ENCODE peak calls at places on chromosomes 13 and 19, in seven cellular contexts. One of them, this sample, is unnamed.

GRCh38 chr19:55913643-55914268 is 18.4 kb downstream of the NLRP13 start:
- DNase-seq in NCI-H2081: no peak
- DNase-seq in NCI-H146: no peak
- DNase-seq in stimulated activated CD4-positive, alpha-beta T cell treated with anti-CD3 and anti-CD28 coated beads, Interleukin-15, amount 100 ng/mL, for 1 hour: no peak
- DNase-seq in T1000: no peak
- DNase-seq in activated CD4-positive, CD25-positive, alpha-beta regulatory T cell treated with anti-CD3 and anti-CD28 coated beads, Interleukin-2, amount 50 U/mL, for 16 hours: no peak
- DNase-seq in naive B cell: no peak
- DNase-seq in this sample: no peak

GRCh38 chr19:1122972-1123363 is 19.2 kb downstream of the GPX4 start:
- DNase-seq in NCI-H2081: no peak
- DNase-seq in NCI-H146: no peak
- DNase-seq in stimulated activated CD4-positive, alpha-beta T cell treated with anti-CD3 and anti-CD28 coated beads, Interleukin-15, amount 100 ng/mL, for 1 hour: no peak
- DNase-seq in T1000: peak; percentile 93
- DNase-seq in activated CD4-positive, CD25-positive, alpha-beta regulatory T cell treated with anti-CD3 and anti-CD28 coated beads, Interleukin-2, amount 50 U/mL, for 16 hours: no peak
- DNase-seq in naive B cell: no peak
- DNase-seq in this sample: no peak

GRCh38 chr13:38301236-38301635 is 48.4 kb upstream of the UFM1 start:
- DNase-seq in NCI-H2081: no peak
- DNase-seq in NCI-H146: no peak
- DNase-seq in stimulated activated CD4-positive, alpha-beta T cell treated with anti-CD3 and anti-CD28 coated beads, Interleukin-15, amount 100 ng/mL, for 1 hour: no peak
- DNase-seq in T1000: no peak
- DNase-seq in activated CD4-positive, CD25-positive, alpha-beta regulatory T cell treated with anti-CD3 and anti-CD28 coated beads, Interleukin-2, amount 50 U/mL, for 16 hours: no peak
- DNase-seq in naive B cell: no peak
- DNase-seq in this sample: no peak

GRCh38 chr13:67148219-67148583 is 81.9 kb downstream of the PCDH9 start:
- DNase-seq in NCI-H2081: no peak
- DNase-seq in NCI-H146: no peak
- DNase-seq in stimulated activated CD4-positive, alpha-beta T cell treated with anti-CD3 and anti-CD28 coated beads, Interleukin-15, amount 100 ng/mL, for 1 hour: no peak
- DNase-seq in T1000: no peak
- DNase-seq in activated CD4-positive, CD25-positive, alpha-beta regulatory T cell treated with anti-CD3 and anti-CD28 coated beads, Interleukin-2, amount 50 U/mL, for 16 hours: no peak
- DNase-seq in naive B cell: no peak
- DNase-seq in this sample: no peak

GRCh38 chr13:49220035-49220855 is at the start of gene MLNR:
- DNase-seq in NCI-H2081: peak; percentile 1
- DNase-seq in NCI-H146: peak; percentile 57
- DNase-seq in stimulated activated CD4-positive, alpha-beta T cell treated with anti-CD3 and anti-CD28 coated beads, Interleukin-15, amount 100 ng/mL, for 1 hour: no peak
- DNase-seq in T1000: no peak
- DNase-seq in activated CD4-positive, CD25-positive, alpha-beta regulatory T cell treated with anti-CD3 and anti-CD28 coated beads, Interleukin-2, amount 50 U/mL, for 16 hours: no peak
- DNase-seq in naive B cell: peak; percentile 37
- DNase-seq in this sample: no peak

GRCh38 chr19:35211545-35212230 is 16.9 kb downstream of the FAM187B start:
- DNase-seq in NCI-H2081: no peak
- DNase-seq in NCI-H146: no peak
- DNase-seq in stimulated activated CD4-positive, alpha-beta T cell treated with anti-CD3 and anti-CD28 coated beads, Interleukin-15, amount 100 ng/mL, for 1 hour: no peak
- DNase-seq in T1000: no peak
- DNase-seq in activated CD4-positive, CD25-positive, alpha-beta regulatory T cell treated with anti-CD3 and anti-CD28 coated beads, Interleukin-2, amount 50 U/mL, for 16 hours: peak; percentile 60
- DNase-seq in naive B cell: peak; percentile 85
- DNase-seq in this sample: no peak

GRCh38 chr19:6811906-6812305 is 39.4 kb downstream of the VAV1 start:
- DNase-seq in NCI-H2081: no peak
- DNase-seq in NCI-H146: no peak
- DNase-seq in stimulated activated CD4-positive, alpha-beta T cell treated with anti-CD3 and anti-CD28 coated beads, Interleukin-15, amount 100 ng/mL, for 1 hour: no peak
- DNase-seq in T1000: no peak
- DNase-seq in activated CD4-positive, CD25-positive, alpha-beta regulatory T cell treated with anti-CD3 and anti-CD28 coated beads, Interleukin-2, amount 50 U/mL, for 16 hours: no peak
- DNase-seq in naive B cell: no peak
- DNase-seq in this sample: no peak

GRCh38 chr13:43205421-43205820 is 182.0 kb downstream of the DNAJC15 start:
- DNase-seq in NCI-H2081: no peak
- DNase-seq in NCI-H146: no peak
- DNase-seq in stimulated activated CD4-positive, alpha-beta T cell treated with anti-CD3 and anti-CD28 coated beads, Interleukin-15, amount 100 ng/mL, for 1 hour: no peak
- DNase-seq in T1000: no peak
- DNase-seq in activated CD4-positive, CD25-positive, alpha-beta regulatory T cell treated with anti-CD3 and anti-CD28 coated beads, Interleukin-2, amount 50 U/mL, for 16 hours: no peak
- DNase-seq in naive B cell: no peak
- DNase-seq in this sample: no peak

GRCh38 chr13:39930544-39931444 is 275.3 kb downstream of the COG6 start:
- DNase-seq in NCI-H2081: no peak
- DNase-seq in NCI-H146: no peak
- DNase-seq in stimulated activated CD4-positive, alpha-beta T cell treated with anti-CD3 and anti-CD28 coated beads, Interleukin-15, amount 100 ng/mL, for 1 hour: no peak
- DNase-seq in T1000: no peak
- DNase-seq in activated CD4-positive, CD25-positive, alpha-beta regulatory T cell treated with anti-CD3 and anti-CD28 coated beads, Interleukin-2, amount 50 U/mL, for 16 hours: no peak
- DNase-seq in naive B cell: no peak
- DNase-seq in this sample: no peak

GRCh38 chr13:40287428-40287827 is 379.0 kb downstream of the FOXO1 start:
- DNase-seq in NCI-H2081: no peak
- DNase-seq in NCI-H146: no peak
- DNase-seq in stimulated activated CD4-positive, alpha-beta T cell treated with anti-CD3 and anti-CD28 coated beads, Interleukin-15, amount 100 ng/mL, for 1 hour: no peak
- DNase-seq in T1000: no peak
- DNase-seq in activated CD4-positive, CD25-positive, alpha-beta regulatory T cell treated with anti-CD3 and anti-CD28 coated beads, Interleukin-2, amount 50 U/mL, for 16 hours: no peak
- DNase-seq in naive B cell: no peak
- DNase-seq in this sample: no peak

GRCh38 chr19:41870401-41870873 is 6.6 kb upstream of the CD79A start:
- DNase-seq in NCI-H2081: no peak
- DNase-seq in NCI-H146: no peak
- DNase-seq in stimulated activated CD4-positive, alpha-beta T cell treated with anti-CD3 and anti-CD28 coated beads, Interleukin-15, amount 100 ng/mL, for 1 hour: no peak
- DNase-seq in T1000: no peak
- DNase-seq in activated CD4-positive, CD25-positive, alpha-beta regulatory T cell treated with anti-CD3 and anti-CD28 coated beads, Interleukin-2, amount 50 U/mL, for 16 hours: no peak
- DNase-seq in naive B cell: no peak
- DNase-seq in this sample: no peak

GRCh38 chr13:74910399-74910798 is 571.6 kb downstream of the TBC1D4 start:
- DNase-seq in NCI-H2081: no peak
- DNase-seq in NCI-H146: no peak
- DNase-seq in stimulated activated CD4-positive, alpha-beta T cell treated with anti-CD3 and anti-CD28 coated beads, Interleukin-15, amount 100 ng/mL, for 1 hour: no peak
- DNase-seq in T1000: no peak
- DNase-seq in activated CD4-positive, CD25-positive, alpha-beta regulatory T cell treated with anti-CD3 and anti-CD28 coated beads, Interleukin-2, amount 50 U/mL, for 16 hours: no peak
- DNase-seq in naive B cell: no peak
- DNase-seq in this sample: no peak

GRCh38 chr13:94228781-94229180 is 250.7 kb downstream of the DCT start:
- DNase-seq in NCI-H2081: no peak
- DNase-seq in NCI-H146: no peak
- DNase-seq in stimulated activated CD4-positive, alpha-beta T cell treated with anti-CD3 and anti-CD28 coated beads, Interleukin-15, amount 100 ng/mL, for 1 hour: no peak
- DNase-seq in T1000: no peak
- DNase-seq in activated CD4-positive, CD25-positive, alpha-beta regulatory T cell treated with anti-CD3 and anti-CD28 coated beads, Interleukin-2, amount 50 U/mL, for 16 hours: no peak
- DNase-seq in naive B cell: no peak
- DNase-seq in this sample: no peak

GRCh38 chr13:49627831-49628652 is at the start of gene ARL11:
- DNase-seq in NCI-H2081: no peak
- DNase-seq in NCI-H146: peak; percentile 84
- DNase-seq in stimulated activated CD4-positive, alpha-beta T cell treated with anti-CD3 and anti-CD28 coated beads, Interleukin-15, amount 100 ng/mL, for 1 hour: peak; percentile 38
- DNase-seq in T1000: no peak
- DNase-seq in activated CD4-positive, CD25-positive, alpha-beta regulatory T cell treated with anti-CD3 and anti-CD28 coated beads, Interleukin-2, amount 50 U/mL, for 16 hours: no peak
- DNase-seq in naive B cell: peak; percentile 85
- DNase-seq in this sample: no peak

GRCh38 chr13:40960721-40961120 is 58.4 kb downstream of the ELF1 start:
- DNase-seq in NCI-H2081: no peak
- DNase-seq in NCI-H146: no peak
- DNase-seq in stimulated activated CD4-positive, alpha-beta T cell treated with anti-CD3 and anti-CD28 coated beads, Interleukin-15, amount 100 ng/mL, for 1 hour: no peak
- DNase-seq in T1000: no peak
- DNase-seq in activated CD4-positive, CD25-positive, alpha-beta regulatory T cell treated with anti-CD3 and anti-CD28 coated beads, Interleukin-2, amount 50 U/mL, for 16 hours: no peak
- DNase-seq in naive B cell: no peak
- DNase-seq in this sample: no peak

GRCh38 chr19:17948967-17949930 is 16.4 kb downstream of the CCDC124 start:
- DNase-seq in NCI-H2081: no peak
- DNase-seq in NCI-H146: peak; percentile 49
- DNase-seq in stimulated activated CD4-positive, alpha-beta T cell treated with anti-CD3 and anti-CD28 coated beads, Interleukin-15, amount 100 ng/mL, for 1 hour: no peak
- DNase-seq in T1000: no peak
- DNase-seq in activated CD4-positive, CD25-positive, alpha-beta regulatory T cell treated with anti-CD3 and anti-CD28 coated beads, Interleukin-2, amount 50 U/mL, for 16 hours: no peak
- DNase-seq in naive B cell: peak; percentile 34
- DNase-seq in this sample: no peak

GRCh38 chr19:48806518-48806817 is 4.4 kb downstream of the BCAT2 start:
- DNase-seq in NCI-H2081: peak; percentile 10
- DNase-seq in NCI-H146: peak; percentile 34
- DNase-seq in stimulated activated CD4-positive, alpha-beta T cell treated with anti-CD3 and anti-CD28 coated beads, Interleukin-15, amount 100 ng/mL, for 1 hour: no peak
- DNase-seq in T1000: no peak
- DNase-seq in activated CD4-positive, CD25-positive, alpha-beta regulatory T cell treated with anti-CD3 and anti-CD28 coated beads, Interleukin-2, amount 50 U/mL, for 16 hours: no peak
- DNase-seq in naive B cell: peak; percentile 45
- DNase-seq in this sample: no peak

GRCh38 chr19:2326699-2327360 is 1.6 kb downstream of the LSM7 start:
- DNase-seq in NCI-H2081: no peak
- DNase-seq in NCI-H146: no peak
- DNase-seq in stimulated activated CD4-positive, alpha-beta T cell treated with anti-CD3 and anti-CD28 coated beads, Interleukin-15, amount 100 ng/mL, for 1 hour: no peak
- DNase-seq in T1000: no peak
- DNase-seq in activated CD4-positive, CD25-positive, alpha-beta regulatory T cell treated with anti-CD3 and anti-CD28 coated beads, Interleukin-2, amount 50 U/mL, for 16 hours: no peak
- DNase-seq in naive B cell: no peak
- DNase-seq in this sample: no peak

GRCh38 chr19:4063369-4064072 is 3.2 kb downstream of the ZBTB7A start:
- DNase-seq in NCI-H2081: no peak
- DNase-seq in NCI-H146: no peak
- DNase-seq in stimulated activated CD4-positive, alpha-beta T cell treated with anti-CD3 and anti-CD28 coated beads, Interleukin-15, amount 100 ng/mL, for 1 hour: no peak
- DNase-seq in T1000: no peak
- DNase-seq in activated CD4-positive, CD25-positive, alpha-beta regulatory T cell treated with anti-CD3 and anti-CD28 coated beads, Interleukin-2, amount 50 U/mL, for 16 hours: no peak
- DNase-seq in naive B cell: no peak
- DNase-seq in this sample: no peak

GRCh38 chr13:46146898-46147297 is 35.1 kb downstream of the LCP1 start:
- DNase-seq in NCI-H2081: no peak
- DNase-seq in NCI-H146: peak; percentile 52
- DNase-seq in stimulated activated CD4-positive, alpha-beta T cell treated with anti-CD3 and anti-CD28 coated beads, Interleukin-15, amount 100 ng/mL, for 1 hour: no peak
- DNase-seq in T1000: no peak
- DNase-seq in activated CD4-positive, CD25-positive, alpha-beta regulatory T cell treated with anti-CD3 and anti-CD28 coated beads, Interleukin-2, amount 50 U/mL, for 16 hours: no peak
- DNase-seq in naive B cell: no peak
- DNase-seq in this sample: no peak

GRCh38 chr13:33918199-33918932 is 100.4 kb downstream of the RFC3 start:
- DNase-seq in NCI-H2081: no peak
- DNase-seq in NCI-H146: no peak
- DNase-seq in stimulated activated CD4-positive, alpha-beta T cell treated with anti-CD3 and anti-CD28 coated beads, Interleukin-15, amount 100 ng/mL, for 1 hour: no peak
- DNase-seq in T1000: peak; percentile 25
- DNase-seq in activated CD4-positive, CD25-positive, alpha-beta regulatory T cell treated with anti-CD3 and anti-CD28 coated beads, Interleukin-2, amount 50 U/mL, for 16 hours: no peak
- DNase-seq in naive B cell: no peak
- DNase-seq in this sample: no peak

This sample was measured in mesothelial cell of epicardium.